ENCODE peak calls at places on chromosomes 5 and 9, in nine cellular contexts. E, N, C, G, X, W, Y, S and J are unnamed samples.
A peak's percentile ranks its signal among the peaks of the same experiment; 100 is the strongest.

GRCh38 chr5:93676707-93677106 is 64.7 kb downstream of the POU5F2 start:
- DNase-seq in G (no peak), W (no peak), Y (no peak), S (no peak), E (no peak), N (no peak), X (no peak), C (no peak), J (no peak)

GRCh38 chr9:132183134-132183533 is 21.3 kb downstream of the NTNG2 start:
- DNase-seq in G (no peak), W (no peak), N (peak; percentile 35), E (no peak), X (no peak), C (no peak), S (no peak), Y (no peak), J (no peak)

GRCh38 chr5:36417221-36417620 is 115.5 kb upstream of the RANBP3L start:
- DNase-seq in C (no peak), X (no peak), G (no peak), E (no peak), N (no peak), W (no peak), S (no peak), Y (no peak), J (no peak)

GRCh38 chr9:131273791-131274673 is 2.3 kb downstream of the FAM78A start:
- DNase-seq in W (no peak), C (no peak), X (no peak), G (no peak), E (no peak), N (peak; percentile 47), Y (peak; percentile 59), S (no peak), J (peak; percentile 64)

GRCh38 chr5:56176155-56176798 is 56.9 kb downstream of the ANKRD55 start:
- DNase-seq in Y (no peak), W (no peak), C (no peak), G (no peak), N (no peak), S (no peak), X (no peak), E (no peak), J (no peak)

GRCh38 chr5:99771296-99771695 is 763.9 kb upstream of the FAM174A start:
- DNase-seq in N (no peak), G (no peak), S (no peak), E (no peak), Y (no peak), W (no peak), C (no peak), X (no peak), J (peak; percentile 63)

GRCh38 chr9:91423785-91424402 is at the start of gene NFIL3:
- DNase-seq in N (peak; percentile 90), E (no peak), G (peak; percentile 75), S (peak; percentile 21), Y (peak; percentile 83), X (peak; percentile 57), C (peak; percentile 74), W (peak; percentile 89), J (peak; percentile 66)

GRCh38 chr9:135536166-135536565 is 9.8 kb upstream of the OBP2A start:
- DNase-seq in X (no peak), S (no peak), G (no peak), N (no peak), C (no peak), E (no peak), W (no peak), Y (no peak), J (no peak)

GRCh38 chr9:3787628-3788027 is 261.8 kb upstream of the RFX3 start:
- DNase-seq in G (no peak), E (no peak), X (no peak), S (no peak), N (no peak), C (no peak), Y (no peak), W (no peak), J (no peak)

GRCh38 chr5:61263072-61263471 is 69.0 kb upstream of the ZSWIM6 start:
- DNase-seq in X (no peak), G (no peak), Y (no peak), W (no peak), C (no peak), N (no peak), E (no peak), S (no peak), J (no peak)

GRCh38 chr5:67297376-67297775 is 100.8 kb upstream of the CD180 start:
- DNase-seq in X (no peak), S (no peak), N (no peak), E (no peak), W (no peak), C (no peak), G (no peak), Y (no peak), J (no peak)

GRCh38 chr5:176803027-176803942 is 7.1 kb upstream of the UNC5A start:
- DNase-seq in X (no peak), C (no peak), N (no peak), E (no peak), W (no peak), Y (no peak), S (peak; percentile 20), G (no peak), J (no peak)

GRCh38 chr5:14199902-14200301 is 56.8 kb downstream of the TRIO start:
- DNase-seq in Y (no peak), N (no peak), E (no peak), C (no peak), S (no peak), W (no peak), G (no peak), X (no peak), J (no peak)

GRCh38 chr5:54807421-54807820 is 178.0 kb downstream of the ESM1 start:
- DNase-seq in S (no peak), N (no peak), E (no peak), W (peak; percentile 66), C (no peak), X (peak; percentile 4), Y (no peak), G (no peak), J (peak; percentile 84)

GRCh38 chr9:5112646-5113045 is 72.8 kb downstream of the INSL6 start:
- DNase-seq in G (no peak), E (no peak), C (no peak), W (no peak), N (no peak), Y (no peak), S (no peak), X (no peak), J (no peak)

GRCh38 chr5:57316798-57317327 is 143.0 kb downstream of the GPBP1 start:
- DNase-seq in E (peak; percentile 87), W (peak; percentile 27), C (no peak), Y (no peak), X (no peak), G (no peak), S (no peak), N (no peak), J (peak; percentile 71)

GRCh38 chr5:107337281-107337680 is 333.5 kb downstream of the EFNA5 start:
- DNase-seq in Y (no peak), G (no peak), N (no peak), W (no peak), X (no peak), S (no peak), E (no peak), C (no peak), J (no peak)

GRCh38 chr9:78985084-78985738 is 586.6 kb upstream of the TLE4 start:
- DNase-seq in S (no peak), G (no peak), W (no peak), E (no peak), Y (no peak), N (no peak), X (no peak), C (no peak), J (no peak)